ENCODE peak calls at places on chromosome X, in six cellular contexts. I is right lobe of liver, U is adrenal gland, Y is sigmoid colon, O is heart left ventricle, V is K562. Z is an unnamed sample.

GRCh38 chrX:133994576-133994975 is 9.2 kb upstream of the GPC3 start:
- DNase-seq in V (no peak), O (no peak), I (no peak), U (no peak), Y (no peak), Z (no peak)

GRCh38 chrX:39480966-39481365 is 616.8 kb downstream of the BCOR start:
- DNase-seq in O (no peak), U (no peak), Y (no peak), V (no peak), I (no peak), Z (no peak)

GRCh38 chrX:133897593-133898163 is 87.7 kb downstream of the GPC3 start:
- DNase-seq in O (no peak), Y (no peak), U (no peak), I (no peak), V (no peak), Z (no peak)

GRCh38 chrX:40471965-40472648 is 108.7 kb upstream of the ATP6AP2 start:
- DNase-seq in I (no peak), O (no peak), Y (peak), U (no peak), V (no peak), Z (peak)

GRCh38 chrX:72620550-72621145 is 48.0 kb upstream of the HDAC8 start:
- DNase-seq in I (no peak), U (peak), O (no peak), Y (peak), V (peak), Z (peak)

GRCh38 chrX:85611926-85612325 is 232.5 kb upstream of the POF1B start:
- DNase-seq in I (no peak), Y (no peak), V (no peak), O (no peak), U (no peak), Z (no peak)

GRCh38 chrX:110086162-110086915 is 83.4 kb downstream of the TMEM164 start:
- DNase-seq in V (no peak), I (no peak), U (no peak), O (no peak), Y (no peak), Z (no peak)

GRCh38 chrX:2708016-2708415 is 16.9 kb downstream of the CD99 start:
- DNase-seq in O (no peak), I (no peak), U (no peak), V (no peak), Y (no peak), Z (no peak)

GRCh38 chrX:70509078-70509477 is 64.4 kb downstream of the DLG3 start:
- DNase-seq in V (no peak), I (no peak), U (no peak), Y (no peak), O (no peak), Z (no peak)

GRCh38 chrX:56782791-56783449 is 53.9 kb downstream of the NBDY start:
- DNase-seq in O (no peak), U (peak), Y (peak), V (no peak), I (peak), Z (no peak)

GRCh38 chrX:68878977-68879376 is 50.2 kb downstream of the EFNB1 start:
- DNase-seq in Y (no peak), U (no peak), V (no peak), I (no peak), O (no peak), Z (no peak)

GRCh38 chrX:43581888-43582539 is 74.1 kb upstream of the MAOA start:
- DNase-seq in V (no peak), I (no peak), Y (no peak), O (no peak), U (no peak), Z (no peak)

GRCh38 chrX:15646543-15646942 is 18.1 kb downstream of the CLTRN start:
- DNase-seq in I (no peak), Y (no peak), U (no peak), V (no peak), O (peak), Z (no peak)

GRCh38 chrX:4547218-4547836 is 833.9 kb upstream of the PRKX start:
- DNase-seq in U (peak), V (peak), O (no peak), Y (no peak), I (no peak), Z (peak)

GRCh38 chrX:136272325-136272724 is 21.1 kb upstream of the MAP7D3 start:
- DNase-seq in Y (no peak), O (no peak), U (no peak), V (no peak), I (no peak), Z (no peak)

GRCh38 chrX:103356897-103357296 is 591 bp downstream of the TCEAL9 start:
- DNase-seq in O (no peak), Y (no peak), I (no peak), V (peak), U (peak), Z (peak)

GRCh38 chrX:147902270-147902669 is 9.4 kb upstream of the FMR1 start:
- DNase-seq in I (no peak), U (no peak), O (no peak), Y (no peak), V (no peak), Z (no peak)

GRCh38 chrX:9882669-9883446 is 84.3 kb upstream of the CLDN34 start:
- DNase-seq in U (no peak), Y (no peak), I (no peak), V (no peak), O (no peak), Z (no peak)
- TF ChIP-seq CTCF in U (no peak), Y (no peak), I (no peak), V (peak), O (no peak), Z (no peak)

GRCh38 chrX:77910108-77910840 is at the start of gene ATP7A:
- DNase-seq in V (peak), U (peak), O (peak), Y (peak), I (peak), Z (peak)
- TF ChIP-seq POLR2A in V (peak), U (peak), O (no peak), Y (no peak), I (peak), Z (no peak)

GRCh38 chrX:49177338-49177833 is 5.7 kb downstream of the PLP2 start:
- DNase-seq in O (no peak), Y (peak), V (no peak), I (no peak), U (peak), Z (no peak)
- TF ChIP-seq CTCF in O (peak), Y (no peak), V (peak), I (peak), U (no peak), Z (no peak)

GRCh38 chrX:153336988-153337387 is 3.0 kb downstream of the ZNF275 start:
- DNase-seq in O (no peak), I (no peak), Y (no peak), V (no peak), U (no peak), Z (no peak)

GRCh38 chrX:153333271-153333670 is 682 bp upstream of the ZNF275 start:
- DNase-seq in U (no peak), Y (no peak), I (no peak), O (no peak), V (no peak), Z (no peak)

GRCh38 chrX:153336128-153336894 is 2.4 kb downstream of the ZNF275 start:
- DNase-seq in O (no peak), V (no peak), U (peak), Y (no peak), I (no peak), Z (no peak)

GRCh38 chrX:153334654-153335295 is 822 bp downstream of the ZNF275 start:
- DNase-seq in I (no peak), U (peak), Y (no peak), O (no peak), V (peak), Z (no peak)

GRCh38 chrX:153333821-153334653 is at the start of gene ZNF275:
- DNase-seq in Y (peak), U (peak), V (peak), I (peak), O (peak), Z (peak)
- TF ChIP-seq POLR2A in Y (no peak), U (peak), V (peak), I (peak), O (no peak), Z (no peak)

GRCh38 chrX:101394372-101394771 is 3.6 kb downstream of the RPL36A start:
- DNase-seq in I (no peak), Y (no peak), O (no peak), U (no peak), V (no peak), Z (no peak)
- TF ChIP-seq CTCF in I (no peak), Y (no peak), O (no peak), U (no peak), V (no peak), Z (no peak)

DNA sequence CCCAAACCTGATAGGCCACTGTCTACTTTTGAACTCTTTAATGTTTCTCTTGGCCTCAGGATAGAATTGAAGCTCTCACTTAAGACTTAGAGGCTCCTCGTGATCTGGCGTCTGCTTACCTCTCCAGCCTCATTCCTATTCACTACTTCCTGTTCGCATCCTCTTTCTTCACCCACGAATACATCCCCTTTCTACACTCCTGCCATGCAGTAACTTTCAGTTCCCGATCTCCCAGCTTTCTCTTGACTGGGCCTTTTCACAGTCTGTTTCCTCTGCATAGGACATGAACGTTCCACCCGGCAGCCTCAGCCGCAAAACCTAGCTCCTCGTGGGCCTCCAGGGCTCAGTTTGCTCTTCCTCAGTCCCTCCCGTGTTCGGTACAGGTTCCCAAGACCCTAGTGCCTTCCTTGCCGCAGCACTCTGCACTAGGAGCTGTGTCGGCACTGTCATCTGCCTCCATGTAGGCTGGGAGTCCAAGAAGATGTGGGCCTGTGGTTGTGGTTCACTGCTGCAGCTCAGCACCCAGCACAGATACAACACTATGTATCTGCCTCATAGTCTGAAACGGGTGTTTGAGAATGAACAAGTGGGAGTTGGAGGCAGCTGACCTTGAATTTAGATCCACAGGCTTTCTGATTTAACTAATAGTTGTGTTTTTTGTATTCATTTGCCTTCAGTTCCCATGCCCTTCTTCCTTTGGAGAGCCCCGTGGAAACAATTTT is 15.8 kb downstream of the RPL39 start:
- DNase-seq in O (no peak), Y (no peak), V (no peak), U (no peak), I (no peak), Z (peak)
- TF ChIP-seq POLR2A in O (no peak), Y (no peak), V (no peak), U (no peak), I (no peak), Z (no peak)

DNA sequence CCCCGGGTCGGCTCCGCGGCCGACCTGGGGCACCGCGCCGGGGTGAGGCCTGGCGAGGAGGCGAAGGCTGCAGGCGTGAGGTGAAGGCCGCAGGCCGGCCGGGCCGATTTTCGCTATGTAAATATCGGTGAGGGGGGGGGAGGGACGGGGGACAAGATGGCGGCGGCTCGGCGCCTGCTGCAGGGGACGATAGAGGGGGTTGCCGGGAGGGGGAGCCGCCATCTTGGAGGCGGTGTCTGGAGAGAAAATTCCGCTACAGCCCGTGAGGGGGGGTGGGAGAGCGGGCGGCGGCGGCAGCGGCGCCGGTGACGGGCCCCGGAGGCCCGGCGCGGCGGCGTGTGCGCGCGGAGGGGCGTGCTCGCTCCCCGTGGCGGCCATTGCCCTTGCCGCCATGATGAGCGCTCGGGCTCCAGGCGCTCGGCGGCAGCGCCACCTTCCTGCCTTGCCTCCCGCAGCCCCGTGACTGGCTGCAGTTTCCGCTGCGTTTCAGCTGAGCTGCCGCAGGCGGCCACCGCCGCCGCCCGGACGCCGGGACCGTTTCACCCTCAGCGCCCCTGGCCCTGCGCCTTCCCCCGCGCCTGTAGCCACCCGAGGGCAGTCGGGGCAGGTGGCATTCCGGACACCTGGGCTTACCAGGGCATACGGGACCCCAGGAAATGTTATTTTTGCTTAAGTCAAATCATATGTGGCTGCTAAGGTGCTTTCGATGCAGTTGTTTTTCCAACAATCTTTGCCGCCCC is 692 bp downstream of the ZFX start:
- DNase-seq in Y (peak), I (peak), V (peak), O (peak), U (peak), Z (peak)
- TF ChIP-seq CTCF in Y (peak), I (peak), V (peak), O (peak), U (peak), Z (peak)